ENCODE peak calls at places on chromosomes 3 and 15, in six cellular contexts. C is cardiac fibroblast, N is AG09309, A is PC-9, M is heart right ventricle, W is activated B cell treated with CpG ODN at 0.5 μM for 24 hours. Q is an unnamed sample.

GRCh38 chr3:19576343-19576742 is 357.7 kb downstream of the EFHB start:
- DNase-seq in C (no peak), M (no peak), N (no peak), A (peak), W (no peak), Q (no peak)

GRCh38 chr15:76336254-76337046 is at the start of gene ISL2:
- DNase-seq in A (no peak), M (peak), N (no peak), W (peak), C (peak), Q (peak)

GRCh38 chr3:15041950-15042349 is 23.2 kb downstream of the MRPS25 start:
- DNase-seq in A (no peak), N (no peak), W (no peak), C (no peak), M (no peak), Q (no peak)

GRCh38 chr3:196513697-196514349 is 1.3 kb downstream of the SMCO1 start:
- DNase-seq in A (no peak), W (no peak), N (no peak), C (peak), M (no peak), Q (no peak)

GRCh38 chr3:63556401-63556800 is 96.1 kb upstream of the SNTN start:
- DNase-seq in M (no peak), C (no peak), N (no peak), A (no peak), W (no peak), Q (no peak)

GRCh38 chr3:120550546-120550945 is 45.6 kb upstream of the NDUFB4 start:
- DNase-seq in A (no peak), M (no peak), N (no peak), C (no peak), W (no peak), Q (no peak)

GRCh38 chr3:72458365-72458764 is 389.9 kb downstream of the SHQ1 start:
- DNase-seq in A (peak), C (no peak), W (no peak), M (no peak), N (no peak), Q (peak)

GRCh38 chr3:197186887-197187588 is 111.4 kb downstream of the DLG1 start:
- DNase-seq in W (no peak), C (peak), N (no peak), A (peak), M (no peak), Q (peak)

GRCh38 chr3:124774305-124774673 is 44.0 kb downstream of the UMPS start:
- DNase-seq in W (no peak), A (peak), C (peak), M (peak), N (no peak), Q (no peak)

GRCh38 chr3:85161544-85161943 is 202.8 kb downstream of the CADM2 start:
- DNase-seq in A (peak), N (no peak), M (no peak), W (no peak), C (no peak), Q (peak)

GRCh38 chr3:171058873-171059603 is 32.5 kb upstream of the SLC2A2 start:
- DNase-seq in A (no peak), W (no peak), N (no peak), M (no peak), C (no peak), Q (no peak)

GRCh38 chr3:142588708-142589107 is 7.5 kb upstream of the PLS1 start:
- DNase-seq in C (no peak), M (no peak), N (no peak), W (no peak), A (no peak), Q (no peak)

GRCh38 chr3:197001106-197001971 is 28.3 kb downstream of the MELTF start:
- DNase-seq in N (no peak), M (no peak), W (no peak), C (no peak), A (no peak), Q (no peak)

GRCh38 chr3:194274424-194275085 is 76.6 kb downstream of the CPN2 start:
- DNase-seq in A (peak), W (no peak), C (peak), M (no peak), N (no peak), Q (no peak)

GRCh38 chr3:58667704-58668103 is 1.1 kb upstream of the FAM3D start:
- DNase-seq in C (no peak), W (no peak), A (no peak), M (no peak), N (no peak), Q (no peak)

GRCh38 chr15:51460796-51461195 is 119.3 kb downstream of the GLDN start:
- DNase-seq in W (no peak), A (no peak), M (no peak), C (no peak), N (no peak), Q (no peak)

GRCh38 chr3:121594850-121595249 is 1.7 kb downstream of the FBXO40 start:
- DNase-seq in A (no peak), M (no peak), W (no peak), C (no peak), N (no peak), Q (no peak)

GRCh38 chr3:121595765-121596406 is 2.7 kb downstream of the FBXO40 start:
- DNase-seq in M (no peak), A (no peak), N (no peak), W (no peak), C (no peak), Q (no peak)

GRCh38 chr3:121598564-121598963 is 5.4 kb downstream of the FBXO40 start:
- DNase-seq in C (no peak), A (no peak), M (no peak), W (no peak), N (no peak), Q (no peak)

GRCh38 chr3:121592856-121593702 is at the start of gene FBXO40:
- DNase-seq in C (no peak), A (no peak), M (peak), N (no peak), W (no peak), Q (no peak)
- TF ChIP-seq CTCF in C (no peak), A (no peak), M (peak), N (no peak), W (no peak), Q (no peak)

DNA sequence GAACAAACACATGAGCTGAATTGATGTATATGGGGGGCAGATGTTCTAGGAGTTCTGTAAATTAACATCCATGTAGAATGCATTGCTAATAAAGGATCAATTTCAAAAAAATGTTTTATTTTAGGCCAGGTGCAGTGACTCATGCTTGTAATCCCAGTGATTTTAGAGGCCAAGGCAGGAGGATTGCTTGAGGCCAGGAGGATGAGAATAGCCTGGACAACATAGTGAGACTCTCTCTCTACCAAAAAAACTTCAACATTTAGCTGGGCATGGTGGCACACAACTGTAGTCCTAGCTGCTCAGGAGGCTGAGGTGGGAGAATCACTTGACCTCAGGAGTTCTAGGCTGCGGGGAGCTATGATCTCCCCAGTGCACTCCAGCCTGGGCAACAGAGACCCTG is 6.5 kb upstream of the NUP210 start:
- DNase-seq in W (no peak), C (no peak), A (no peak), N (no peak), M (no peak), Q (no peak)
- TF ChIP-seq CTCF in W (no peak), C (no peak), A (no peak), N (no peak), M (no peak), Q (no peak)

GRCh38 chr3:127549826-127550487 is 40.6 kb downstream of the TPRA1 start:
- DNase-seq in W (no peak), C (no peak), A (peak), M (no peak), N (no peak), Q (no peak)
- TF ChIP-seq CTCF in W (no peak), C (no peak), A (no peak), M (no peak), N (no peak), Q (no peak)

DNA sequence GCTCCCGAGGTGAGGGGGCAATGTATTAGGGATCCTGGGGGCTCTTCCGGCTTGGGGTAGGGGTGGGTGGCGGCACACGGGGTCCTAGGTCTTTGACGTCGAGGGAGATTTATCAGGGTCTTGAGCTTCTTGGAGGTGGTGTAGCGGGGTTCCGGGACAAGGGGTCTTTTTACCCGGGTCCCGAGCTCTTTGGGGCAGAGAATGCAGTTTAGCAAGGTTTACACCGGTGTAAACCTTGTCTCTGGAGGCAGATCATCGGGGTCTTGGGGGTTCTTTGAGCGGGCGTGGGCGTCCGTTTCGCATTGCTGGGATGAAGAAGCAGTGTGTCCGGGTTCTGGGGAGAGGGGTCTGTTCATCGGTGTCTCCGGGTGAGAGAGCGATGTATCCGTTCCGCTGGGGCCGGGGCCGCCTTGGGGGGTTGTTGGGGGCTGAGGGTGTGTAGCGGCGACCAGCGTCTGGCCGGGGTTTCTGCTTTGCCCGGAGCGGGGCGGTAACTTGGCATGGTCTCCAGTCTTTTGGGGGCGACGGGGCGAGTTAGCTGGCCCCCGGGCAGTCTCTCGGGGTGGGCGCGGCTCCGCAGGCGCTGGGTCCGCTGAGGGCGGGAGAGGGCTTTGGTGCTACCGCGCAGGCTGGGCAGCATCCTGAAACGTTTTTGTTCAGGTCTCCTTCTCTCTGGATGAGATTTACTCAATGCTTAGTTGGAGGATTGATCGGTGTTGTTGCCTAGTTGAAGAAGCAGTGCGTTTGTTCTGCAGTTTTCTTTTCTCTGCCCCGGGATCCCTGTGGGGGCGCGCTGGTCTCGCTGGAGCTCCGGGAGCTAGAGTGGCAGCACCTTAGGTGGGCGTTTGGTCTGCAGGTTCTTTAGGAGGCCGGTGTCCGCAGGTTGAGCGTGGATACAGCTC is 792 bp downstream of the GLCE start:
- DNase-seq in A (peak), W (peak), C (peak), N (no peak), M (peak), Q (peak)
- TF ChIP-seq CTCF in A (no peak), W (no peak), C (peak), N (peak), M (peak), Q (no peak)

GRCh38 chr3:161420746-161421145 is 49.4 kb upstream of the SPTSSB start:
- DNase-seq in M (no peak), C (no peak), W (no peak), N (no peak), A (peak), Q (peak)

GRCh38 chr3:161422171-161422693 is 50.9 kb upstream of the SPTSSB start:
- DNase-seq in A (no peak), M (no peak), W (no peak), C (no peak), N (no peak), Q (no peak)

GRCh38 chr3:161419555-161420333 is 48.4 kb upstream of the SPTSSB start:
- DNase-seq in A (no peak), N (no peak), C (no peak), M (no peak), W (no peak), Q (no peak)

GRCh38 chr3:161423911-161424522 is 52.7 kb upstream of the SPTSSB start:
- DNase-seq in N (no peak), C (peak), W (no peak), A (no peak), M (no peak), Q (no peak)
- TF ChIP-seq CTCF in N (peak), C (peak), W (peak), A (peak), M (peak), Q (peak)

GRCh38 chr3:186529204-186529999 is 14.8 kb downstream of the CRYGS start:
- DNase-seq in W (no peak), A (no peak), M (no peak), C (no peak), N (no peak), Q (no peak)
- TF ChIP-seq CTCF in W (no peak), A (no peak), M (no peak), C (no peak), N (no peak), Q (no peak)

GRCh38 chr3:187430576-187430975 is 62.4 kb downstream of the RTP4 start:
- DNase-seq in C (no peak), N (no peak), A (no peak), W (no peak), M (no peak), Q (no peak)
- TF ChIP-seq CTCF in C (no peak), N (peak), A (no peak), W (no peak), M (no peak), Q (no peak)

GRCh38 chr3:154090116-154090420 is 31.1 kb upstream of the ARHGEF26 start:
- DNase-seq in N (no peak), W (no peak), A (peak), C (peak), M (no peak), Q (peak)
- TF ChIP-seq CTCF in N (no peak), W (no peak), A (no peak), C (no peak), M (no peak), Q (no peak)

Q was measured in Calu3.